ENCODE peak calls at places on chromosome 3, in seven cellular contexts. O is transverse colon, R is endothelial cell of umbilical vein, D is PC-9, N is HL-60, B is heart right ventricle, U is GM23338. S is an unnamed sample.

GRCh38 chr3:28476194-28476593 is 127.6 kb upstream of the AZI2 start:
- DNase-seq in N (peak; percentile 7), B (no peak), R (peak; percentile 41), U (peak; percentile 80), D (no peak), O (no peak), S (no peak)

GRCh38 chr3:38655708-38656300 is 6.3 kb upstream of the SCN5A start:
- DNase-seq in B (no peak), U (peak; percentile 90), R (peak; percentile 39), N (no peak), O (no peak), D (no peak), S (no peak)

GRCh38 chr3:183555541-183556081 is at the start of gene KLHL6:
- DNase-seq in B (peak; percentile 25), N (no peak), D (no peak), O (peak; percentile 65), R (peak; percentile 94), U (no peak), S (no peak)

GRCh38 chr3:14847613-14848541 is 29.1 kb downstream of the FGD5 start:
- DNase-seq in R (peak; percentile 43), D (no peak), O (peak; percentile 78), N (no peak), B (peak; percentile 74), U (peak; percentile 86), S (no peak)

GRCh38 chr3:64019879-64020278 is 3.4 kb downstream of the PSMD6 start:
- DNase-seq in O (no peak), N (no peak), U (no peak), B (no peak), D (no peak), R (no peak), S (no peak)

GRCh38 chr3:149152420-149152819 is 23.0 kb downstream of the HPS3 start:
- DNase-seq in B (no peak), N (no peak), O (no peak), D (no peak), U (no peak), R (no peak), S (no peak)

GRCh38 chr3:124292329-124292728 is 300.4 kb upstream of the ROPN1 start:
- DNase-seq in N (no peak), U (no peak), D (no peak), O (peak; percentile 35), B (no peak), R (no peak), S (no peak)

GRCh38 chr3:113268306-113268705 is 56.9 kb downstream of the BOC start:
- DNase-seq in U (no peak), R (no peak), D (no peak), O (no peak), B (no peak), N (no peak), S (no peak)

GRCh38 chr3:167304077-167304476 is 76.0 kb downstream of the ZBBX start:
- DNase-seq in B (no peak), D (no peak), R (no peak), N (no peak), O (no peak), U (peak; percentile 18), S (no peak)

GRCh38 chr3:70943886-70944285 is 631.4 kb upstream of the MDFIC2 start:
- DNase-seq in O (no peak), B (no peak), D (no peak), U (no peak), N (no peak), R (no peak), S (no peak)

GRCh38 chr3:153146191-153147053 is 15.6 kb upstream of the RAP2B start:
- DNase-seq in D (no peak), B (no peak), R (no peak), U (no peak), N (no peak), O (no peak), S (no peak)

GRCh38 chr3:65436580-65436979 is 602.1 kb downstream of the MAGI1 start:
- DNase-seq in O (no peak), D (no peak), U (peak; percentile 48), N (no peak), B (no peak), R (peak; percentile 26), S (no peak)

GRCh38 chr3:100602506-100603444 is 6.6 kb upstream of the ADGRG7 start:
- DNase-seq in R (no peak), N (no peak), U (no peak), B (no peak), D (peak; percentile 83), O (no peak), S (no peak)

GRCh38 chr3:133874761-133875438 is 20.8 kb downstream of the RAB6B start:
- DNase-seq in D (no peak), R (peak; percentile 67), N (no peak), O (no peak), B (no peak), U (no peak), S (no peak)

GRCh38 chr3:61522064-61522463 is 39.3 kb upstream of the PTPRG start:
- DNase-seq in N (no peak), D (no peak), R (no peak), U (peak; percentile 34), B (no peak), O (no peak), S (no peak)

GRCh38 chr3:139676634-139677197 is 1.1 kb downstream of the NMNAT3 start:
- DNase-seq in D (no peak), R (no peak), O (no peak), U (no peak), B (no peak), N (no peak), S (no peak)

GRCh38 chr3:32239638-32240550 is 1.4 kb downstream of the CMTM8 start:
- DNase-seq in U (peak; percentile 80), D (peak; percentile 47), O (peak; percentile 18), N (no peak), B (no peak), R (peak; percentile 64), S (peak; percentile 60)

GRCh38 chr3:69738291-69738690 is 973 bp upstream of the MITF start:
- DNase-seq in N (no peak), U (no peak), D (peak; percentile 40), B (no peak), R (peak; percentile 52), O (no peak), S (no peak)

GRCh38 chr3:69741057-69741830 is 2.0 kb downstream of the MITF start:
- DNase-seq in O (no peak), R (no peak), B (no peak), U (no peak), N (no peak), D (no peak), S (no peak)

GRCh38 chr3:69738859-69739203 is 433 bp upstream of the MITF start:
- DNase-seq in U (no peak), B (no peak), O (no peak), D (no peak), R (no peak), N (no peak), S (no peak)

GRCh38 chr3:69739204-69740102 is at the start of gene MITF:
- DNase-seq in O (peak; percentile 89), U (peak; percentile 97), N (peak; percentile 62), R (peak; percentile 94), B (peak; percentile 92), D (peak; percentile 75), S (peak; percentile 89)

DNA sequence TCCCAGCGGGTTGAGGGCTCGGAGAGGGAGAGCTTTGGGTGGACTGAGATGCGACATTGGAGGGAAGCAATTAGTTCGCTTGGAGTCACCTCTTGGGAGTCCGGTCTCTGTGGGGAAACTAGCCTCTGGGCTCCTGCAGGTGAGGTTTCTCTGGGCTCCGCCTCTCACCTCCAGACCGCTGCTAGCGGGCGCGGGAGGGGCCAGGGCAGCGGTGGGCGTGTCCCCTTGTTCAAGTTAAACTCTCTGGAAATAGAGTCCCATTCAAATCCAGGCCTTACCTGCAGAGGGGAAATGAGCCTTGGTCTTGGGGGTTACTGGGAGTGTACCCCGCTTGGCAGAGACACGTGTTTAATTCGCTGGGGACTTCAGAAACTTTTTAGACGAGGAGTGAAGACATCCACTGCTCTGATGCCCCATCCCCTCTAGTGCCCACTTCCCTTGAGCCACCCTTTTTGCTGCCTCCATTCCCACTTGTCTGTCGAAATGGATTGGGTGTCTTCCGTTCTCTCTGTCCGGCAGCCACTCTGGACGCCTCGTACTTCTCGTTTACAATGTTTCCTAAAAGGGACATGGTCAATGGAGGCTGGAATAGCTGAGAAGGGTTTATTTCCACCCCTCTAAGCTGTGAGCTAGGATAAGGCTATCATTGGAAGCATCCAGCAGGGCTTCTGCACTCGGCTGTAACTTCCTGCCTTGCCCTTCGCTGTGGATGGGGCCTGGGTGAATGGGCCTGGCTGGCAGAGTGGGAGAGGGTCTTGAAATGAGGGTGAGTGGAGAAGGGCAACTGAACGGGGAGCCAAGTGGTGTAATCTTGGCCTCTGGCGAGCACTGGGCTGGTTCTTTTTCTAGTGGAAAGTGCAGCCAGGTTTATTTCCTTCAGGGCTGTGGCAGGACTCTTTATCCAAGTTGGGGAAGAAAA is 1.1 kb downstream of the MITF start:
- DNase-seq in O (peak; percentile 59), N (no peak), D (peak; percentile 38), B (peak; percentile 22), U (peak; percentile 88), R (no peak), S (peak; percentile 68)
- H3K27me3 ChIP-seq in O (peaks cover 7% of the 10 kb centered on the region), N (no peaks in the 10 kb centered on the region), D (no peaks in the 10 kb centered on the region), B (no peaks in the 10 kb centered on the region), U (peaks cover 47% of the 10 kb centered on the region), R (no peaks in the 10 kb centered on the region), S (no peaks in the 10 kb centered on the region)

DNA sequence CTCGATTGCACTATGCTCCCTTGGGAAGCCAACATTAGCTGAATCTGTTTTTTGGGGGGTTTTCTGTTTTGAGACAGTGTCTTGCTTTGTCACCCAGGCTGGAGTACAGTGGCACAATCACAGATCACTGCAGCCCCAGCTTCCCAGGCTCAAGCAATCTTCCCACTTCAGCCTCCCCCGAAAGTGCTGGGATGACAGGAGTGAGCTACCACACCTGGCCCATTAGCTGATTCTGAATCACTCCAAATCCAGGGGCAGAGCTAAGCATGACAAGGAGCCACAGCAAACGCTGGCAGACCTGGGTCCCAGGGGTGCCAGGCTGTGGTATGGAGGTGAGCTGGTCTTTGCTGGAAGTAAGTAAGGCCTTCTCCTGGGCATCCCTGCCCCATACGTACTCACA is 18.9 kb downstream of the POC1A start:
- DNase-seq in N (no peak), U (no peak), O (no peak), D (no peak), B (no peak), R (no peak), S (no peak)
- TF ChIP-seq CTCF in N (no peak), U (no peak), O (no peak), D (no peak), B (no peak), R (no peak), S (no peak)

GRCh38 chr3:186806173-186807055 is at the start of gene RFC4:
- DNase-seq in N (no peak), O (peak; percentile 91), U (peak; percentile 88), B (peak; percentile 86), D (peak; percentile 74), R (peak; percentile 75), S (peak; percentile 75)

GRCh38 chr3:186810597-186810996 is 4.3 kb upstream of the RFC4 start:
- DNase-seq in R (no peak), N (no peak), O (no peak), U (no peak), B (no peak), D (no peak), S (no peak)

GRCh38 chr3:186802701-186803100 is 3.6 kb downstream of the RFC4 start:
- DNase-seq in U (no peak), O (no peak), D (no peak), R (no peak), B (no peak), N (no peak), S (no peak)

GRCh38 chr3:186807231-186807630 is 949 bp upstream of the RFC4 start:
- DNase-seq in N (no peak), D (no peak), O (no peak), U (no peak), R (no peak), B (no peak), S (no peak)
- H3K4me3 ChIP-seq in N (peak overlapping the region; percentile 66), D (peak overlapping the region; percentile 89), O (peak overlapping the region; percentile 48), U (peak overlapping the region; percentile 89), R (no peak overlapping the region), B (peak overlapping the region; percentile 82), S (peak overlapping the region; percentile 84)

GRCh38 chr3:43949594-43949993 is 258.9 kb downstream of the ABHD5 start:
- DNase-seq in N (no peak), O (no peak), B (no peak), R (no peak), D (no peak), U (no peak), S (no peak)
- H3K27me3 ChIP-seq in N (no peaks in the 10 kb centered on the region), O (peaks cover 25% of the 10 kb centered on the region), B (no peaks in the 10 kb centered on the region), R (peaks cover 3% of the 10 kb centered on the region), D (no peaks in the 10 kb centered on the region), U (no peaks in the 10 kb centered on the region), S (no peaks in the 10 kb centered on the region)

S was measured in pancreas.